ENCODE peak calls at places on chromosomes 6 and 20, in seven cellular contexts. One of them, this sample, is unnamed.

GRCh38 chr20:38751360-38751976 is 3.2 kb downstream of the ACTR5 start:
- DNase-seq in Caco-2: no peak
- DNase-seq in OCI-LY7: peak
- DNase-seq in skeletal muscle cell: no peak
- DNase-seq in aorta: no peak
- DNase-seq in T-helper 9 cell: no peak
- DNase-seq in left colon: no peak
- DNase-seq in this sample: peak

GRCh38 chr6:38570750-38571149 is 69.0 kb downstream of the BTBD9 start:
- DNase-seq in Caco-2: no peak
- DNase-seq in OCI-LY7: peak
- DNase-seq in skeletal muscle cell: no peak
- DNase-seq in aorta: no peak
- DNase-seq in T-helper 9 cell: no peak
- DNase-seq in left colon: no peak
- DNase-seq in this sample: peak

GRCh38 chr20:57317789-57318371 is 11.7 kb upstream of the SPO11 start:
- DNase-seq in Caco-2: peak
- DNase-seq in OCI-LY7: peak
- DNase-seq in skeletal muscle cell: no peak
- DNase-seq in aorta: no peak
- DNase-seq in T-helper 9 cell: no peak
- DNase-seq in left colon: no peak
- DNase-seq in this sample: peak

GRCh38 chr6:75932067-75932466 is 140.4 kb downstream of the IMPG1 start:
- DNase-seq in Caco-2: peak
- DNase-seq in OCI-LY7: peak
- DNase-seq in skeletal muscle cell: no peak
- DNase-seq in aorta: no peak
- DNase-seq in T-helper 9 cell: no peak
- DNase-seq in left colon: no peak
- DNase-seq in this sample: peak

GRCh38 chr6:37049990-37050853 is 44.8 kb downstream of the FGD2 start:
- DNase-seq in Caco-2: no peak
- DNase-seq in OCI-LY7: peak
- DNase-seq in skeletal muscle cell: no peak
- DNase-seq in aorta: peak
- DNase-seq in T-helper 9 cell: peak
- DNase-seq in left colon: peak
- DNase-seq in this sample: peak

GRCh38 chr6:122669868-122670267 is 59.7 kb downstream of the PKIB start:
- DNase-seq in Caco-2: no peak
- DNase-seq in OCI-LY7: no peak
- DNase-seq in skeletal muscle cell: no peak
- DNase-seq in aorta: no peak
- DNase-seq in T-helper 9 cell: no peak
- DNase-seq in left colon: no peak
- DNase-seq in this sample: no peak

GRCh38 chr20:57902478-57902877 is 192.7 kb upstream of the PMEPA1 start:
- DNase-seq in Caco-2: no peak
- DNase-seq in OCI-LY7: no peak
- DNase-seq in skeletal muscle cell: peak
- DNase-seq in aorta: no peak
- DNase-seq in T-helper 9 cell: no peak
- DNase-seq in left colon: no peak
- DNase-seq in this sample: no peak

GRCh38 chr6:104711371-104711770 is 148.3 kb downstream of the HACE1 start:
- DNase-seq in Caco-2: peak
- DNase-seq in OCI-LY7: no peak
- DNase-seq in skeletal muscle cell: peak
- DNase-seq in aorta: no peak
- DNase-seq in T-helper 9 cell: no peak
- DNase-seq in left colon: no peak
- DNase-seq in this sample: no peak

GRCh38 chr6:499617-500016 is 108.1 kb downstream of the IRF4 start:
- DNase-seq in Caco-2: no peak
- DNase-seq in OCI-LY7: no peak
- DNase-seq in skeletal muscle cell: no peak
- DNase-seq in aorta: no peak
- DNase-seq in T-helper 9 cell: no peak
- DNase-seq in left colon: no peak
- DNase-seq in this sample: no peak

GRCh38 chr6:40819182-40819834 is 219.7 kb downstream of the UNC5CL start:
- DNase-seq in Caco-2: no peak
- DNase-seq in OCI-LY7: no peak
- DNase-seq in skeletal muscle cell: no peak
- DNase-seq in aorta: no peak
- DNase-seq in T-helper 9 cell: no peak
- DNase-seq in left colon: no peak
- DNase-seq in this sample: no peak

GRCh38 chr20:54856202-54856601 is 380.8 kb downstream of the DOK5 start:
- DNase-seq in Caco-2: no peak
- DNase-seq in OCI-LY7: no peak
- DNase-seq in skeletal muscle cell: no peak
- DNase-seq in aorta: no peak
- DNase-seq in T-helper 9 cell: no peak
- DNase-seq in left colon: no peak
- DNase-seq in this sample: no peak

GRCh38 chr6:39791311-39791710 is 865 bp upstream of the DAAM2 start:
- DNase-seq in Caco-2: no peak
- DNase-seq in OCI-LY7: peak
- DNase-seq in skeletal muscle cell: no peak
- DNase-seq in aorta: no peak
- DNase-seq in T-helper 9 cell: no peak
- DNase-seq in left colon: no peak
- DNase-seq in this sample: no peak

GRCh38 chr6:50821431-50822077 is 2.9 kb downstream of the TFAP2B start:
- DNase-seq in Caco-2: no peak
- DNase-seq in OCI-LY7: no peak
- DNase-seq in skeletal muscle cell: no peak
- DNase-seq in aorta: no peak
- DNase-seq in T-helper 9 cell: no peak
- DNase-seq in left colon: no peak
- DNase-seq in this sample: no peak

GRCh38 chr20:36181934-36182603 is 27.5 kb downstream of the EPB41L1 start:
- DNase-seq in Caco-2: no peak
- DNase-seq in OCI-LY7: no peak
- DNase-seq in skeletal muscle cell: peak
- DNase-seq in aorta: no peak
- DNase-seq in T-helper 9 cell: no peak
- DNase-seq in left colon: no peak
- DNase-seq in this sample: no peak

GRCh38 chr6:160535270-160535669 is 128.8 kb downstream of the LPA start:
- DNase-seq in Caco-2: no peak
- DNase-seq in OCI-LY7: no peak
- DNase-seq in skeletal muscle cell: no peak
- DNase-seq in aorta: no peak
- DNase-seq in T-helper 9 cell: no peak
- DNase-seq in left colon: no peak
- DNase-seq in this sample: no peak

This sample was measured in Karpas-422.